ENCODE peak calls at places on chromosomes 5 and 9, in four cellular contexts. R is aorta, H is heart right ventricle, I is breast epithelium. C is an unnamed sample.
A peak's percentile ranks its signal among the peaks of the same experiment; 100 is the strongest.

GRCh38 chr5:148966348-148966747 is 96.5 kb downstream of the SH3TC2 start:
- DNase-seq in H (no peak), R (no peak), I (peak; percentile 84), C (no peak)

GRCh38 chr5:173498286-173498685 is 118.2 kb downstream of the BOD1 start:
- DNase-seq in R (no peak), I (no peak), H (no peak), C (no peak)

GRCh38 chr9:133087429-133088145 is 25.8 kb downstream of the CEL start:
- DNase-seq in H (no peak), R (no peak), I (no peak), C (no peak)

GRCh38 chr9:113558632-113559502 is 95.3 kb downstream of the RGS3 start:
- DNase-seq in I (no peak), R (peak; percentile 93), H (peak; percentile 89), C (no peak)

GRCh38 chr5:8553364-8553763 is 684.4 kb downstream of the MTRR start:
- DNase-seq in R (no peak), I (no peak), H (no peak), C (no peak)

GRCh38 chr9:76049341-76049740 is 158.9 kb downstream of the PCSK5 start:
- DNase-seq in R (no peak), H (no peak), I (no peak), C (no peak)

GRCh38 chr9:135570456-135570855 is 8.9 kb downstream of the PAEP start:
- DNase-seq in I (no peak), R (no peak), H (no peak), C (no peak)

GRCh38 chr5:18882162-18882561 is 1105.8 kb downstream of the CDH18 start:
- DNase-seq in R (no peak), I (no peak), H (no peak), C (no peak)

GRCh38 chr5:90940227-90940995 is 381.8 kb downstream of the ADGRV1 start:
- DNase-seq in H (no peak), I (peak; percentile 20), R (no peak), C (peak; percentile 77)

GRCh38 chr9:77016111-77016525 is 3.3 kb upstream of the FOXB2 start:
- DNase-seq in R (no peak), H (no peak), I (no peak), C (no peak)

GRCh38 chr5:7415123-7415522 is 19.2 kb downstream of the ADCY2 start:
- DNase-seq in R (no peak), H (no peak), I (no peak), C (no peak)

GRCh38 chr5:180046656-180047055 is 24.9 kb downstream of the RNF130 start:
- DNase-seq in R (no peak), I (no peak), H (no peak), C (no peak)

GRCh38 chr5:78545406-78545805 is 103.2 kb downstream of the LHFPL2 start:
- DNase-seq in R (no peak), H (no peak), I (no peak), C (no peak)

GRCh38 chr9:15697459-15697858 is 144.6 kb downstream of the CCDC171 start:
- DNase-seq in I (no peak), H (no peak), R (no peak), C (no peak)

GRCh38 chr5:172973127-172973916 is 10.2 kb upstream of the ATP6V0E1 start:
- DNase-seq in R (no peak), I (no peak), H (no peak), C (no peak)

GRCh38 chr5:132251220-132251725 is 6.2 kb upstream of the PDLIM4 start:
- DNase-seq in I (peak; percentile 13), R (peak; percentile 87), H (no peak), C (no peak)

GRCh38 chr5:14869286-14870164 is 2.1 kb downstream of the ANKH start:
- DNase-seq in R (no peak), I (no peak), H (no peak), C (no peak)

GRCh38 chr9:68708513-68708912 is 3.5 kb downstream of the PIP5K1B start:
- DNase-seq in R (no peak), H (no peak), I (no peak), C (no peak)

GRCh38 chr9:127931092-127931881 is 710 bp upstream of the PIP5KL1 start:
- DNase-seq in I (no peak), H (no peak), R (no peak), C (peak; percentile 40)

GRCh38 chr5:131682824-131683223 is 47.8 kb upstream of the RAPGEF6 start:
- DNase-seq in R (no peak), H (no peak), I (no peak), C (no peak)

GRCh38 chr5:159362190-159362589 is 31.9 kb upstream of the IL12B start:
- DNase-seq in H (no peak), I (no peak), R (no peak), C (no peak)

GRCh38 chr5:51386916-51387853 is 3.9 kb downstream of the ISL1 start:
- DNase-seq in R (no peak), I (no peak), H (no peak), C (no peak)

GRCh38 chr9:90142580-90142979 is 500.0 kb downstream of the DIRAS2 start:
- DNase-seq in H (no peak), R (no peak), I (no peak), C (peak; percentile 67)

GRCh38 chr9:92190536-92190790 is 75.2 kb upstream of the SPTLC1 start:
- DNase-seq in R (no peak), H (no peak), I (no peak), C (no peak)

GRCh38 chr9:129245276-129245675 is 67.2 kb upstream of the IER5L start:
- DNase-seq in I (no peak), R (peak; percentile 70), H (no peak), C (no peak)

GRCh38 chr5:2326603-2327002 is 424.9 kb downstream of the IRX2 start:
- DNase-seq in I (no peak), H (no peak), R (no peak), C (no peak)
- H3K9me3 ChIP-seq in I (no peaks in the 10 kb centered on the region), H (no peaks in the 10 kb centered on the region), R (no peaks in the 10 kb centered on the region), C (peaks cover 3% of the 10 kb centered on the region)

DNA sequence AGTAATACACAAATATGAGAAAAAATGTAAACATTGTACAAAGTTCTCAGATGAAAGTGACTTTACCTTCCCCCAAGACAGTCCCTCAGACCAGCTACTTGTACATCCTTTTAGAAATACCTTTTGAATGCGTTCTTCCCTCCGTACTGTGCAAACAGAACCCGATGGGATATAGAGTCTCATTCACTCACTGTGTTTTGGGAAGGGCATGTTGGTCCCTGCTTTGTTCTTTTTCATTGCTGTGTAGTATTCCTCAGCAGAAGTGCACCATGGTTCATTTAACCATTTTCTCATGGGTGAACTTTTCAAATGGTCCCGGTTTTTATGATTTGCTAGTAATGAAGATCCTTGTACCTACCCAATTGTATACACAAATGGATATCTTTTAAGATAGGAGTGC is 94.4 kb downstream of the ANKRD33B start:
- DNase-seq in H (no peak), I (no peak), R (no peak), C (no peak)
- H3K27me3 ChIP-seq in H (no peaks in the 10 kb centered on the region), I (no peaks in the 10 kb centered on the region), R (no peaks in the 10 kb centered on the region), C (no peaks in the 10 kb centered on the region)

DNA sequence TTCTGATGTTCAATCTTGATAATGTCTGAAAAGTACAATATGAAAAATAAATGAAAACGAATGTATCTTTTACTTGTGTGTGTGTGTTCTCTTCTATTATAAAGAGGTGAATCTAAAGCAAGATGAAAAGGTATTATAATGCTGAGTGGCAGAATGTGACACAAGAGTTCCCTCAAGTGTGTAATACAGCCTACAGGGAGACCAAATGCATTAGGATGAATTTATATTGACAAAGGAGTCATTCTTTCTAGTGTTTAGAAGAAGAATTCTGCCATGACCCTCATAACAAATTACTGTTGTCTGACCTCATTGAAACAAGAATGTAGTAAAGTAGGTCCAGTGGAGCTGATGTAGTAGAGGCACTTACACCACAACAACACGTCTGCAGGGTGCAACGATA is 1119.0 kb upstream of the CDH10 start:
- DNase-seq in R (no peak), I (no peak), H (no peak), C (no peak)
- H3K9me3 ChIP-seq in R (no peaks in the 10 kb centered on the region), I (no peaks in the 10 kb centered on the region), H (no peaks in the 10 kb centered on the region), C (no peaks in the 10 kb centered on the region)

GRCh38 chr5:150163547-150164059 is 3.0 kb upstream of the CDX1 start:
- DNase-seq in I (no peak), R (peak; percentile 90), H (peak; percentile 80), C (no peak)

GRCh38 chr5:150166193-150167162 is at the start of gene CDX1:
- DNase-seq in I (no peak), R (no peak), H (no peak), C (no peak)

GRCh38 chr5:150163035-150163434 is 3.5 kb upstream of the CDX1 start:
- DNase-seq in I (no peak), R (no peak), H (no peak), C (no peak)

GRCh38 chr5:150164211-150164610 is 2.4 kb upstream of the CDX1 start:
- DNase-seq in I (no peak), H (no peak), R (no peak), C (no peak)

DNA sequence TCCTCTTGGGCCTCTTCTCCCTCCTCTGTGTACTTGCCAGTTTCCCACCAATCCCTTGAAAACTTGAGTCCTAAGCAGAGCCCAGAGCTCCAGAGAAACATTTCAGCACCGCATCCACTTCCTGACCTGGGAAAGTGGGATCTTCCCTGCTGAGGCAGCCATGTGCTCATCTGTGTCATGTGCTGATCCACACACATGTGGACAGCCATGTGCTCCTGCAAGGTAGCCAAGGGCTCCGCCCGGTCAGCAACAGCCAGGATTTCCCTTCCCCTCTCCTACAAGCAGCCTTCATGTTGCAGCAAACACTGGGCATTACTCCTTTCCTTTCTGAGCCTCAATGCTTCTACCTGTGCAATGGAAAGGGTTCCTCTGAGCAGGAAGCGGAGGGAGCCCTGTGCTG is 1.9 kb upstream of the CDX1 start:
- DNase-seq in R (no peak), I (peak; percentile 32), H (no peak), C (no peak)
- H3K27me3 ChIP-seq in R (no peaks in the 10 kb centered on the region), I (peaks cover 10% of the 10 kb centered on the region), H (peaks cover 10% of the 10 kb centered on the region), C (no peaks in the 10 kb centered on the region)

GRCh38 chr5:1430121-1430795 is 15.0 kb downstream of the SLC6A3 start:
- DNase-seq in I (no peak), H (no peak), R (peak; percentile 59), C (no peak)
- H3K9me3 ChIP-seq in I (peaks cover 36% of the 10 kb centered on the region), H (peaks cover 50% of the 10 kb centered on the region), R (peaks cover 12% of the 10 kb centered on the region), C (no peaks in the 10 kb centered on the region)

GRCh38 chr5:174722500-174722899 is 1.9 kb upstream of the MSX2 start:
- DNase-seq in I (no peak), H (no peak), R (no peak), C (no peak)
- H3K27me3 ChIP-seq in I (peaks cover 48% of the 10 kb centered on the region), H (peaks cover 93% of the 10 kb centered on the region), R (peaks cover 3% of the 10 kb centered on the region), C (no peaks in the 10 kb centered on the region)

GRCh38 chr5:178989311-178989710 is 5.8 kb downstream of the GRM6 start:
- DNase-seq in R (no peak), H (no peak), I (no peak), C (no peak)
- H3K9me3 ChIP-seq in R (peaks cover 19% of the 10 kb centered on the region), H (peaks cover 58% of the 10 kb centered on the region), I (peaks cover 68% of the 10 kb centered on the region), C (no peaks in the 10 kb centered on the region)